ENCODE peak calls at places on chromosomes 16 and 17, in seven cellular contexts. One of them, this sample, is unnamed.
A peak's percentile ranks its signal among the peaks of the same experiment; 100 is the strongest.

GRCh38 chr17:73874008-73874407 is 229.8 kb upstream of the SDK2 start:
- DNase-seq in neural crest cell: no peak
- DNase-seq in WERI-Rb-1: no peak
- DNase-seq in left ventricle myocardium inferior: no peak
- DNase-seq in AG09309: no peak
- DNase-seq in fibroblast of lung: no peak
- DNase-seq in HCT116: no peak
- DNase-seq in this sample: peak; percentile 71

GRCh38 chr17:17347956-17348871 is 45.0 kb downstream of the NT5M start:
- DNase-seq in neural crest cell: no peak
- DNase-seq in AG09309: no peak
- DNase-seq in WERI-Rb-1: no peak
- DNase-seq in fibroblast of lung: no peak
- DNase-seq in left ventricle myocardium inferior: no peak
- DNase-seq in HCT116: no peak
- DNase-seq in this sample: no peak

GRCh38 chr16:17273142-17273561 is 197.6 kb downstream of the XYLT1 start:
- DNase-seq in AG09309: peak; percentile 83
- DNase-seq in left ventricle myocardium inferior: no peak
- DNase-seq in neural crest cell: no peak
- DNase-seq in fibroblast of lung: peak; percentile 96
- DNase-seq in HCT116: peak; percentile 69
- DNase-seq in WERI-Rb-1: no peak
- DNase-seq in this sample: peak; percentile 29

GRCh38 chr16:1689853-1690252 is 11.8 kb downstream of the JPT2 start:
- DNase-seq in neural crest cell: no peak
- DNase-seq in WERI-Rb-1: no peak
- DNase-seq in fibroblast of lung: no peak
- DNase-seq in HCT116: no peak
- DNase-seq in left ventricle myocardium inferior: no peak
- DNase-seq in AG09309: no peak
- DNase-seq in this sample: no peak

GRCh38 chr16:54987081-54987480 is 56.4 kb downstream of the IRX5 start:
- DNase-seq in HCT116: no peak
- DNase-seq in left ventricle myocardium inferior: no peak
- DNase-seq in AG09309: no peak
- DNase-seq in fibroblast of lung: no peak
- DNase-seq in neural crest cell: no peak
- DNase-seq in WERI-Rb-1: no peak
- DNase-seq in this sample: no peak

GRCh38 chr17:1872976-1873375 is 43.2 kb downstream of the RPA1 start:
- DNase-seq in HCT116: no peak
- DNase-seq in fibroblast of lung: no peak
- DNase-seq in left ventricle myocardium inferior: no peak
- DNase-seq in neural crest cell: no peak
- DNase-seq in AG09309: no peak
- DNase-seq in WERI-Rb-1: no peak
- DNase-seq in this sample: no peak

GRCh38 chr17:72421128-72422092 is 300.6 kb downstream of the SOX9 start:
- DNase-seq in AG09309: peak; percentile 74
- DNase-seq in neural crest cell: no peak
- DNase-seq in fibroblast of lung: peak; percentile 99
- DNase-seq in HCT116: peak; percentile 99
- DNase-seq in left ventricle myocardium inferior: no peak
- DNase-seq in WERI-Rb-1: no peak
- DNase-seq in this sample: peak; percentile 98

GRCh38 chr16:68492501-68493411 is 44.4 kb upstream of the SMPD3 start:
- DNase-seq in neural crest cell: no peak
- DNase-seq in WERI-Rb-1: no peak
- DNase-seq in left ventricle myocardium inferior: no peak
- DNase-seq in AG09309: no peak
- DNase-seq in fibroblast of lung: no peak
- DNase-seq in HCT116: no peak
- DNase-seq in this sample: no peak

GRCh38 chr17:3935140-3935542 is 18.9 kb upstream of the P2RX1 start:
- DNase-seq in neural crest cell: peak; percentile 62
- DNase-seq in left ventricle myocardium inferior: peak; percentile 68
- DNase-seq in HCT116: peak; percentile 41
- DNase-seq in fibroblast of lung: peak; percentile 72
- DNase-seq in WERI-Rb-1: peak; percentile 86
- DNase-seq in AG09309: no peak
- DNase-seq in this sample: peak; percentile 49

GRCh38 chr16:47142469-47143328 is 1.0 kb downstream of the NETO2 start:
- DNase-seq in neural crest cell: no peak
- DNase-seq in left ventricle myocardium inferior: peak; percentile 25
- DNase-seq in HCT116: no peak
- DNase-seq in WERI-Rb-1: peak; percentile 23
- DNase-seq in AG09309: no peak
- DNase-seq in fibroblast of lung: peak; percentile 44
- DNase-seq in this sample: peak; percentile 55

GRCh38 chr16:24977673-24978065 is 37.5 kb downstream of the ARHGAP17 start:
- DNase-seq in fibroblast of lung: peak; percentile 83
- DNase-seq in HCT116: no peak
- DNase-seq in WERI-Rb-1: no peak
- DNase-seq in left ventricle myocardium inferior: no peak
- DNase-seq in AG09309: no peak
- DNase-seq in neural crest cell: no peak
- DNase-seq in this sample: no peak

GRCh38 chr16:15041260-15042011 is 14.4 kb downstream of the NTAN1 start:
- DNase-seq in WERI-Rb-1: peak; percentile 75
- DNase-seq in neural crest cell: no peak
- DNase-seq in AG09309: peak; percentile 21
- DNase-seq in HCT116: no peak
- DNase-seq in fibroblast of lung: peak; percentile 53
- DNase-seq in left ventricle myocardium inferior: peak; percentile 81
- DNase-seq in this sample: no peak

GRCh38 chr16:1909661-1910231 is 8.5 kb downstream of the HS3ST6 start:
- DNase-seq in HCT116: no peak
- DNase-seq in neural crest cell: no peak
- DNase-seq in AG09309: no peak
- DNase-seq in left ventricle myocardium inferior: no peak
- DNase-seq in fibroblast of lung: no peak
- DNase-seq in WERI-Rb-1: peak; percentile 97
- DNase-seq in this sample: no peak

GRCh38 chr17:34375598-34375997 is 12.6 kb upstream of the CCL1 start:
- DNase-seq in HCT116: no peak
- DNase-seq in WERI-Rb-1: no peak
- DNase-seq in neural crest cell: no peak
- DNase-seq in left ventricle myocardium inferior: no peak
- DNase-seq in fibroblast of lung: no peak
- DNase-seq in AG09309: no peak
- DNase-seq in this sample: no peak

GRCh38 chr17:82366749-82367148 is 4.8 kb upstream of the UTS2R start:
- DNase-seq in neural crest cell: no peak
- DNase-seq in AG09309: no peak
- DNase-seq in WERI-Rb-1: no peak
- DNase-seq in left ventricle myocardium inferior: no peak
- DNase-seq in fibroblast of lung: no peak
- DNase-seq in HCT116: no peak
- DNase-seq in this sample: no peak

GRCh38 chr16:87693827-87694226 is 72.0 kb downstream of the KLHDC4 start:
- DNase-seq in neural crest cell: no peak
- DNase-seq in AG09309: no peak
- DNase-seq in HCT116: no peak
- DNase-seq in fibroblast of lung: no peak
- DNase-seq in left ventricle myocardium inferior: no peak
- DNase-seq in WERI-Rb-1: no peak
- DNase-seq in this sample: no peak

GRCh38 chr17:3685174-3685812 is 10.7 kb downstream of the P2RX5 start:
- DNase-seq in AG09309: no peak
- DNase-seq in left ventricle myocardium inferior: no peak
- DNase-seq in fibroblast of lung: no peak
- DNase-seq in neural crest cell: no peak
- DNase-seq in WERI-Rb-1: no peak
- DNase-seq in HCT116: no peak
- DNase-seq in this sample: no peak

GRCh38 chr16:11224894-11225676 is 30.9 kb downstream of the SOCS1 start:
- DNase-seq in fibroblast of lung: no peak
- DNase-seq in neural crest cell: no peak
- DNase-seq in AG09309: no peak
- DNase-seq in HCT116: no peak
- DNase-seq in WERI-Rb-1: no peak
- DNase-seq in left ventricle myocardium inferior: peak; percentile 26
- DNase-seq in this sample: no peak

GRCh38 chr16:87006789-87007745 is 310.1 kb downstream of the C16orf95 start:
- DNase-seq in fibroblast of lung: peak; percentile 17
- DNase-seq in WERI-Rb-1: no peak
- DNase-seq in left ventricle myocardium inferior: no peak
- DNase-seq in neural crest cell: no peak
- DNase-seq in AG09309: no peak
- DNase-seq in HCT116: no peak
- DNase-seq in this sample: no peak

GRCh38 chr17:80006339-80006720 is 29.3 kb downstream of the TBC1D16 start:
- DNase-seq in AG09309: no peak
- DNase-seq in left ventricle myocardium inferior: no peak
- DNase-seq in fibroblast of lung: no peak
- DNase-seq in HCT116: no peak
- DNase-seq in neural crest cell: no peak
- DNase-seq in WERI-Rb-1: no peak
- DNase-seq in this sample: no peak

GRCh38 chr17:76074390-76075363 is at the start of gene GALR2:
- DNase-seq in WERI-Rb-1: no peak
- DNase-seq in AG09309: no peak
- DNase-seq in HCT116: no peak
- DNase-seq in left ventricle myocardium inferior: no peak
- DNase-seq in neural crest cell: peak; percentile 9
- DNase-seq in fibroblast of lung: no peak
- DNase-seq in this sample: no peak

GRCh38 chr16:48409839-48410610 is 24.8 kb upstream of the SIAH1 start:
- DNase-seq in AG09309: peak; percentile 82
- DNase-seq in fibroblast of lung: peak; percentile 95
- DNase-seq in neural crest cell: no peak
- DNase-seq in HCT116: no peak
- DNase-seq in WERI-Rb-1: no peak
- DNase-seq in left ventricle myocardium inferior: no peak
- DNase-seq in this sample: peak; percentile 92

GRCh38 chr16:4538386-4539235 is at the start of gene CDIP1:
- DNase-seq in AG09309: peak; percentile 45
- DNase-seq in WERI-Rb-1: peak; percentile 98
- DNase-seq in fibroblast of lung: peak; percentile 90
- DNase-seq in left ventricle myocardium inferior: peak; percentile 97
- DNase-seq in HCT116: peak; percentile 89
- DNase-seq in neural crest cell: peak; percentile 88
- DNase-seq in this sample: peak; percentile 81
- TF ChIP-seq CTCF in AG09309: no peak
- TF ChIP-seq CTCF in WERI-Rb-1: no peak
- TF ChIP-seq CTCF in fibroblast of lung: no peak
- TF ChIP-seq CTCF in left ventricle myocardium inferior: peak; percentile 19
- TF ChIP-seq CTCF in HCT116: no peak
- TF ChIP-seq CTCF in neural crest cell: no peak
- TF ChIP-seq CTCF in this sample: peak; percentile 16

GRCh38 chr16:56284521-56284920 is 93.2 kb downstream of the GNAO1 start:
- DNase-seq in AG09309: no peak
- DNase-seq in HCT116: no peak
- DNase-seq in WERI-Rb-1: no peak
- DNase-seq in left ventricle myocardium inferior: no peak
- DNase-seq in neural crest cell: no peak
- DNase-seq in fibroblast of lung: no peak
- DNase-seq in this sample: no peak

GRCh38 chr16:56279914-56280313 is 88.6 kb downstream of the GNAO1 start:
- DNase-seq in AG09309: no peak
- DNase-seq in WERI-Rb-1: no peak
- DNase-seq in fibroblast of lung: no peak
- DNase-seq in neural crest cell: no peak
- DNase-seq in HCT116: no peak
- DNase-seq in left ventricle myocardium inferior: no peak
- DNase-seq in this sample: no peak

GRCh38 chr16:56281256-56281805 is 90.0 kb downstream of the GNAO1 start:
- DNase-seq in left ventricle myocardium inferior: no peak
- DNase-seq in neural crest cell: peak; percentile 41
- DNase-seq in WERI-Rb-1: no peak
- DNase-seq in HCT116: no peak
- DNase-seq in AG09309: no peak
- DNase-seq in fibroblast of lung: no peak
- DNase-seq in this sample: peak; percentile 10

GRCh38 chr16:56279132-56279531 is 87.8 kb downstream of the GNAO1 start:
- DNase-seq in fibroblast of lung: no peak
- DNase-seq in AG09309: no peak
- DNase-seq in left ventricle myocardium inferior: no peak
- DNase-seq in neural crest cell: no peak
- DNase-seq in HCT116: no peak
- DNase-seq in WERI-Rb-1: no peak
- DNase-seq in this sample: peak; percentile 4

GRCh38 chr16:56282455-56282854 is 91.2 kb downstream of the GNAO1 start:
- DNase-seq in fibroblast of lung: no peak
- DNase-seq in AG09309: no peak
- DNase-seq in neural crest cell: no peak
- DNase-seq in WERI-Rb-1: no peak
- DNase-seq in HCT116: no peak
- DNase-seq in left ventricle myocardium inferior: no peak
- DNase-seq in this sample: no peak
- TF ChIP-seq CTCF in fibroblast of lung: no peak
- TF ChIP-seq CTCF in AG09309: no peak
- TF ChIP-seq CTCF in neural crest cell: no peak
- TF ChIP-seq CTCF in WERI-Rb-1: no peak
- TF ChIP-seq CTCF in HCT116: no peak
- TF ChIP-seq CTCF in left ventricle myocardium inferior: no peak
- TF ChIP-seq CTCF in this sample: no peak

DNA sequence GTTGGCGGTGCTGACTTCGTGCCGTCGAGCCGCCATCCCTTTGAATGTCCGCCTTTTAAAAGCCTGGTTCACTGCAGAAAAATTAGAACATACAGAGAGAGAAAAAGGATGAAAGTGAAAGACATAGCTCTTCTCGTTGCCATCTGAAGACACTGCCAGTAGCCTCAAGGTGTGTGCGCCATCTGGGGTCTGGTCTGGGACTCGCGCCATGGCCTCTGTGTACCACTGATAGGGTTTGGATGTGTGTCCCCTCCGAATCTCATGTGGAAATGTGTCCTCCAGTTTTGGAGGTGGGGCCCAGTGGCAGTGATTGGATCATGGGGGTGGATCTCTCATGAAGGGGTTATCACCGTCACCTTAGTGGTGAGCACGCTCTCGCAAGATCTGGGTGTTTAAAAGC is 15.5 kb downstream of the GSE1 start:
- DNase-seq in fibroblast of lung: no peak
- DNase-seq in left ventricle myocardium inferior: no peak
- DNase-seq in AG09309: no peak
- DNase-seq in neural crest cell: no peak
- DNase-seq in WERI-Rb-1: no peak
- DNase-seq in HCT116: no peak
- DNase-seq in this sample: no peak
- TF ChIP-seq CTCF in fibroblast of lung: no peak
- TF ChIP-seq CTCF in left ventricle myocardium inferior: no peak
- TF ChIP-seq CTCF in AG09309: no peak
- TF ChIP-seq CTCF in neural crest cell: no peak
- TF ChIP-seq CTCF in WERI-Rb-1: peak; percentile 30
- TF ChIP-seq CTCF in HCT116: no peak
- TF ChIP-seq CTCF in this sample: no peak

DNA sequence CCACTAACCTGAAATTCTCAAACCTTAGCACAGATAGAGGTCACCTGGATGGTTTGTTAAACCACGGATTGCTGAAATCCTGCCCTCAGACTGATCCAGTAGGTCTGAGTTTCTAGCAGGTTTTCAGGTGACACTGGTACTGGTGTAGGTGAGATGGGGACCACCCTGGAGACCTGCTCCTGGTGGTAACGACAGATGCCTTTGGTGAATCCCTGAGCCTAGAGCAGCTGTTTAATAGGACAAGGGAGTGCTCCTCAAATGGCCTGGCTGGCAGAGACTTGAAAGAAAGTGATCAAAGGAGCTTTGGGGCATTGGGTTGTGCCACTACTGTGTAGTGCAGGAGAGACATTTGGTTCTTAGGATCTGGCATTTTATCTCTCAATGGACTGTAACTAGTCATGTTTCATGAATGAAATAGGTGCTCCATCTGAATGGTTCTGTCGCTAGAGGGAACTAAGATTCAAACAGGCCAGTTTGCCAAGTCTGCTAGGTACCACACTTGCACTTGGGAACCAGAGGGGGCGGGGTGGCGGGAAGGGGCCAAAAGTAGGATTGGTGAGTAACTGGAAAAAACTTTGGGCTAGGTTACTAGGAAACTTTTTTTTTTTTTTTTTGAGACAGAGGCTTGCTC is 2.9 kb upstream of the IFI35 start:
- DNase-seq in left ventricle myocardium inferior: no peak
- DNase-seq in HCT116: peak; percentile 61
- DNase-seq in fibroblast of lung: peak; percentile 75
- DNase-seq in AG09309: no peak
- DNase-seq in WERI-Rb-1: no peak
- DNase-seq in neural crest cell: no peak
- DNase-seq in this sample: peak; percentile 55
- TF ChIP-seq CTCF in left ventricle myocardium inferior: no peak
- TF ChIP-seq CTCF in HCT116: no peak
- TF ChIP-seq CTCF in fibroblast of lung: no peak
- TF ChIP-seq CTCF in AG09309: peak; percentile 10
- TF ChIP-seq CTCF in WERI-Rb-1: no peak
- TF ChIP-seq CTCF in neural crest cell: no peak
- TF ChIP-seq CTCF in this sample: peak; percentile 3